ENCODE peak calls at places on chromosome 14, in ten cellular contexts. One of them, this sample, is unnamed.
A peak's percentile ranks its signal among the peaks of the same experiment; 100 is the strongest.

GRCh38 chr14:34872822-34873590 is 2.2 kb downstream of the BAZ1A start:
- DNase-seq in IMR-90: peak; percentile 69
- DNase-seq in ascending aorta: no peak
- DNase-seq in Karpas-422: peak; percentile 66
- DNase-seq in PC-9: peak; percentile 1
- DNase-seq in sigmoid colon: peak; percentile 70
- DNase-seq in cardiac muscle cell: peak; percentile 59
- DNase-seq in mucosa of descending colon: peak; percentile 30
- DNase-seq in hepatocyte: peak; percentile 23
- DNase-seq in Peyer's patch: no peak
- DNase-seq in this sample: no peak

GRCh38 chr14:81172881-81173280 is 47.9 kb downstream of the GTF2A1 start:
- DNase-seq in IMR-90: peak; percentile 22
- DNase-seq in ascending aorta: no peak
- DNase-seq in Karpas-422: no peak
- DNase-seq in PC-9: no peak
- DNase-seq in sigmoid colon: no peak
- DNase-seq in cardiac muscle cell: no peak
- DNase-seq in mucosa of descending colon: no peak
- DNase-seq in hepatocyte: no peak
- DNase-seq in Peyer's patch: no peak
- DNase-seq in this sample: no peak

GRCh38 chr14:68279777-68280233 is 460.2 kb downstream of the RAD51B start:
- DNase-seq in IMR-90: no peak
- DNase-seq in ascending aorta: no peak
- DNase-seq in Karpas-422: peak; percentile 80
- DNase-seq in PC-9: no peak
- DNase-seq in sigmoid colon: no peak
- DNase-seq in cardiac muscle cell: no peak
- DNase-seq in mucosa of descending colon: no peak
- DNase-seq in hepatocyte: no peak
- DNase-seq in Peyer's patch: peak; percentile 74
- DNase-seq in this sample: no peak

GRCh38 chr14:77376380-77376770 is 519 bp downstream of the TMED8 start:
- DNase-seq in IMR-90: no peak
- DNase-seq in ascending aorta: peak; percentile 62
- DNase-seq in Karpas-422: peak; percentile 78
- DNase-seq in PC-9: no peak
- DNase-seq in sigmoid colon: no peak
- DNase-seq in cardiac muscle cell: no peak
- DNase-seq in mucosa of descending colon: peak; percentile 40
- DNase-seq in hepatocyte: no peak
- DNase-seq in Peyer's patch: peak; percentile 35
- DNase-seq in this sample: no peak

GRCh38 chr14:85439696-85440328 is 90.1 kb upstream of the FLRT2 start:
- DNase-seq in IMR-90: no peak
- DNase-seq in ascending aorta: no peak
- DNase-seq in Karpas-422: no peak
- DNase-seq in PC-9: no peak
- DNase-seq in sigmoid colon: no peak
- DNase-seq in cardiac muscle cell: peak; percentile 72
- DNase-seq in mucosa of descending colon: no peak
- DNase-seq in hepatocyte: no peak
- DNase-seq in Peyer's patch: no peak
- DNase-seq in this sample: no peak

GRCh38 chr14:59018978-59019377 is 169.5 kb upstream of the DAAM1 start:
- DNase-seq in IMR-90: peak; percentile 4
- DNase-seq in ascending aorta: no peak
- DNase-seq in Karpas-422: peak; percentile 61
- DNase-seq in PC-9: no peak
- DNase-seq in sigmoid colon: no peak
- DNase-seq in cardiac muscle cell: peak; percentile 25
- DNase-seq in mucosa of descending colon: no peak
- DNase-seq in hepatocyte: no peak
- DNase-seq in Peyer's patch: no peak
- DNase-seq in this sample: no peak

GRCh38 chr14:60724080-60724618 is at the start of gene SIX4:
- DNase-seq in IMR-90: peak; percentile 92
- DNase-seq in ascending aorta: peak; percentile 83
- DNase-seq in Karpas-422: peak; percentile 90
- DNase-seq in PC-9: peak; percentile 89
- DNase-seq in sigmoid colon: peak; percentile 87
- DNase-seq in cardiac muscle cell: peak; percentile 78
- DNase-seq in mucosa of descending colon: peak; percentile 47
- DNase-seq in hepatocyte: peak; percentile 87
- DNase-seq in Peyer's patch: no peak
- DNase-seq in this sample: peak; percentile 29

GRCh38 chr14:62179367-62180018 is 417.3 kb downstream of the SNAPC1 start:
- DNase-seq in IMR-90: peak; percentile 91
- DNase-seq in ascending aorta: no peak
- DNase-seq in Karpas-422: peak; percentile 93
- DNase-seq in PC-9: peak; percentile 55
- DNase-seq in sigmoid colon: no peak
- DNase-seq in cardiac muscle cell: peak; percentile 92
- DNase-seq in mucosa of descending colon: peak; percentile 50
- DNase-seq in hepatocyte: peak; percentile 85
- DNase-seq in Peyer's patch: no peak
- DNase-seq in this sample: no peak

GRCh38 chr14:28759056-28759657 is 7.4 kb upstream of the FOXG1 start:
- DNase-seq in IMR-90: no peak
- DNase-seq in ascending aorta: no peak
- DNase-seq in Karpas-422: no peak
- DNase-seq in PC-9: no peak
- DNase-seq in sigmoid colon: no peak
- DNase-seq in cardiac muscle cell: peak; percentile 16
- DNase-seq in mucosa of descending colon: no peak
- DNase-seq in hepatocyte: no peak
- DNase-seq in Peyer's patch: no peak
- DNase-seq in this sample: no peak

GRCh38 chr14:60093606-60094005 is 1.9 kb downstream of the PCNX4 start:
- DNase-seq in IMR-90: peak; percentile 18
- DNase-seq in ascending aorta: no peak
- DNase-seq in Karpas-422: peak; percentile 78
- DNase-seq in PC-9: no peak
- DNase-seq in sigmoid colon: no peak
- DNase-seq in cardiac muscle cell: no peak
- DNase-seq in mucosa of descending colon: no peak
- DNase-seq in hepatocyte: no peak
- DNase-seq in Peyer's patch: no peak
- DNase-seq in this sample: no peak

GRCh38 chr14:68951051-68951797 is 27.9 kb downstream of the ACTN1 start:
- DNase-seq in IMR-90: peak; percentile 96
- DNase-seq in ascending aorta: peak; percentile 99
- DNase-seq in Karpas-422: no peak
- DNase-seq in PC-9: peak; percentile 96
- DNase-seq in sigmoid colon: peak; percentile 99
- DNase-seq in cardiac muscle cell: peak; percentile 95
- DNase-seq in mucosa of descending colon: peak; percentile 84
- DNase-seq in hepatocyte: peak; percentile 67
- DNase-seq in Peyer's patch: peak; percentile 47
- DNase-seq in this sample: peak; percentile 87

DNA sequence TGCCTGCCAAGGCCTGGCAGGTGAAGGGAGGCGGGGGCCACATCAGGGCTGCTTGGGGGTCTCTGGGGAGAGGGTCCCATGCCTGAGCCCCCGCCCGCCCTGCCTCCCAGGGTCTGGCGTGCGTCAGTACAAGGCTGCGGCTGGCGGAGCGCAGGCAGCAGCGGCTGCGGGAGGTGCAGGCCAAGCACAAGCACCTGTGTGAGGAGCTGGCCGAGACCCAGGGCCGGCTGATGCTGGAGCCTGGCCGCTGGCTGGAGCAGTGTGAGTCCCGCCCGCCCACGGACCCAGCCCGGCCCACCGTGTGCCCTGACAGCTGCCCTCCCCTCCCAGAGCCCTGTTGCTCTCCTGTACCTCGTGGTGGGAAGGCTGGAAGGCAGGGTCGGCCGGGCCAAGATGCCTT is 40.7 kb downstream of the KIF26A start:
- DNase-seq in IMR-90: no peak
- DNase-seq in ascending aorta: no peak
- DNase-seq in Karpas-422: no peak
- DNase-seq in PC-9: no peak
- DNase-seq in sigmoid colon: no peak
- DNase-seq in cardiac muscle cell: no peak
- DNase-seq in mucosa of descending colon: no peak
- DNase-seq in hepatocyte: no peak
- DNase-seq in Peyer's patch: no peak
- DNase-seq in this sample: no peak
- H3K36me3 ChIP-seq in IMR-90: no peaks in the 10 kb centered on the region
- H3K36me3 ChIP-seq in ascending aorta: no peaks in the 10 kb centered on the region
- H3K36me3 ChIP-seq in Karpas-422: no peaks in the 10 kb centered on the region
- H3K36me3 ChIP-seq in PC-9: no peaks in the 10 kb centered on the region
- H3K36me3 ChIP-seq in sigmoid colon: no peaks in the 10 kb centered on the region
- H3K36me3 ChIP-seq in cardiac muscle cell: peaks cover 3% of the 10 kb centered on the region
- H3K36me3 ChIP-seq in mucosa of descending colon: no peaks in the 10 kb centered on the region
- H3K36me3 ChIP-seq in hepatocyte: no peaks in the 10 kb centered on the region
- H3K36me3 ChIP-seq in Peyer's patch: no peaks in the 10 kb centered on the region
- H3K36me3 ChIP-seq in this sample: peaks cover 52% of the 10 kb centered on the region

DNA sequence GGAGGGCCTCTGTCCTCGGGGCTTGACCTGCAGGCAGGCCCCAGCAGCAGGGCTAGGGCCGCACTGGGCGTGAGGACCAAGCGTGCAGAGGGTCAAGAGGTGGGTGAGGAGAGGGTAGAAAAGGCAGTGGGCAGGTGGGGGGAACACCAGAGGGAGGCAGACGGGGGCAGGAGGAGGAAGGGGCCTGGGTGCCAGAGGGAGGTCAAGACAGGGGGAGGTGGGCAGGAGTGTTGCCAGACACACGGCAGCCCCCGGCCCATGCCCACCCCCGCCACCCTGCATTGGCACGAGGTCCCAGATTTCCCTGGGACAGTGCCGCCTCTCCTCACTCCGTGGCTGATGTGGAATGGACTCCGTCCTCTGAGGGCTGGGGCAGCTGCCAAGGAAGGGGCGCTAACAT is 8.2 kb downstream of the TMEM121 start:
- DNase-seq in IMR-90: no peak
- DNase-seq in ascending aorta: no peak
- DNase-seq in Karpas-422: no peak
- DNase-seq in PC-9: no peak
- DNase-seq in sigmoid colon: peak; percentile 54
- DNase-seq in cardiac muscle cell: no peak
- DNase-seq in mucosa of descending colon: no peak
- DNase-seq in hepatocyte: peak; percentile 3
- DNase-seq in Peyer's patch: no peak
- DNase-seq in this sample: no peak
- H3K36me3 ChIP-seq in IMR-90: no peaks in the 10 kb centered on the region
- H3K36me3 ChIP-seq in ascending aorta: no peaks in the 10 kb centered on the region
- H3K36me3 ChIP-seq in Karpas-422: no peaks in the 10 kb centered on the region
- H3K36me3 ChIP-seq in PC-9: no peaks in the 10 kb centered on the region
- H3K36me3 ChIP-seq in sigmoid colon: no peaks in the 10 kb centered on the region
- H3K36me3 ChIP-seq in cardiac muscle cell: no peaks in the 10 kb centered on the region
- H3K36me3 ChIP-seq in mucosa of descending colon: no peaks in the 10 kb centered on the region
- H3K36me3 ChIP-seq in hepatocyte: no peaks in the 10 kb centered on the region
- H3K36me3 ChIP-seq in Peyer's patch: no peaks in the 10 kb centered on the region
- H3K36me3 ChIP-seq in this sample: peaks cover 26% of the 10 kb centered on the region

GRCh38 chr14:75657331-75657730 is 3.3 kb downstream of the ERG28 start:
- DNase-seq in IMR-90: no peak
- DNase-seq in ascending aorta: no peak
- DNase-seq in Karpas-422: no peak
- DNase-seq in PC-9: no peak
- DNase-seq in sigmoid colon: no peak
- DNase-seq in cardiac muscle cell: no peak
- DNase-seq in mucosa of descending colon: no peak
- DNase-seq in hepatocyte: no peak
- DNase-seq in Peyer's patch: no peak
- DNase-seq in this sample: no peak

GRCh38 chr14:75654127-75654732 is 6.4 kb downstream of the ERG28 start:
- DNase-seq in IMR-90: peak; percentile 53
- DNase-seq in ascending aorta: peak; percentile 88
- DNase-seq in Karpas-422: peak; percentile 94
- DNase-seq in PC-9: peak; percentile 81
- DNase-seq in sigmoid colon: peak; percentile 85
- DNase-seq in cardiac muscle cell: peak; percentile 72
- DNase-seq in mucosa of descending colon: peak; percentile 89
- DNase-seq in hepatocyte: peak; percentile 83
- DNase-seq in Peyer's patch: peak; percentile 72
- DNase-seq in this sample: peak; percentile 85

GRCh38 chr14:75658957-75659356 is 1.7 kb downstream of the ERG28 start:
- DNase-seq in IMR-90: no peak
- DNase-seq in ascending aorta: no peak
- DNase-seq in Karpas-422: no peak
- DNase-seq in PC-9: no peak
- DNase-seq in sigmoid colon: no peak
- DNase-seq in cardiac muscle cell: no peak
- DNase-seq in mucosa of descending colon: no peak
- DNase-seq in hepatocyte: no peak
- DNase-seq in Peyer's patch: no peak
- DNase-seq in this sample: no peak

GRCh38 chr14:75653563-75653962 is 7.1 kb downstream of the ERG28 start:
- DNase-seq in IMR-90: no peak
- DNase-seq in ascending aorta: no peak
- DNase-seq in Karpas-422: no peak
- DNase-seq in PC-9: no peak
- DNase-seq in sigmoid colon: no peak
- DNase-seq in cardiac muscle cell: no peak
- DNase-seq in mucosa of descending colon: no peak
- DNase-seq in hepatocyte: no peak
- DNase-seq in Peyer's patch: no peak
- DNase-seq in this sample: no peak

GRCh38 chr14:75655235-75655634 is 5.4 kb downstream of the ERG28 start:
- DNase-seq in IMR-90: no peak
- DNase-seq in ascending aorta: no peak
- DNase-seq in Karpas-422: no peak
- DNase-seq in PC-9: no peak
- DNase-seq in sigmoid colon: no peak
- DNase-seq in cardiac muscle cell: no peak
- DNase-seq in mucosa of descending colon: no peak
- DNase-seq in hepatocyte: no peak
- DNase-seq in Peyer's patch: no peak
- DNase-seq in this sample: no peak
- H3K36me3 ChIP-seq in IMR-90: peaks cover 9% of the 10 kb centered on the region
- H3K36me3 ChIP-seq in ascending aorta: peaks cover 36% of the 10 kb centered on the region
- H3K36me3 ChIP-seq in Karpas-422: peaks cover 27% of the 10 kb centered on the region
- H3K36me3 ChIP-seq in PC-9: peaks cover 12% of the 10 kb centered on the region
- H3K36me3 ChIP-seq in sigmoid colon: peaks cover 57% of the 10 kb centered on the region
- H3K36me3 ChIP-seq in cardiac muscle cell: peaks cover 29% of the 10 kb centered on the region
- H3K36me3 ChIP-seq in mucosa of descending colon: no peaks in the 10 kb centered on the region
- H3K36me3 ChIP-seq in hepatocyte: no peaks in the 10 kb centered on the region
- H3K36me3 ChIP-seq in Peyer's patch: peaks cover 40% of the 10 kb centered on the region
- H3K36me3 ChIP-seq in this sample: peaks cover 55% of the 10 kb centered on the region

DNA sequence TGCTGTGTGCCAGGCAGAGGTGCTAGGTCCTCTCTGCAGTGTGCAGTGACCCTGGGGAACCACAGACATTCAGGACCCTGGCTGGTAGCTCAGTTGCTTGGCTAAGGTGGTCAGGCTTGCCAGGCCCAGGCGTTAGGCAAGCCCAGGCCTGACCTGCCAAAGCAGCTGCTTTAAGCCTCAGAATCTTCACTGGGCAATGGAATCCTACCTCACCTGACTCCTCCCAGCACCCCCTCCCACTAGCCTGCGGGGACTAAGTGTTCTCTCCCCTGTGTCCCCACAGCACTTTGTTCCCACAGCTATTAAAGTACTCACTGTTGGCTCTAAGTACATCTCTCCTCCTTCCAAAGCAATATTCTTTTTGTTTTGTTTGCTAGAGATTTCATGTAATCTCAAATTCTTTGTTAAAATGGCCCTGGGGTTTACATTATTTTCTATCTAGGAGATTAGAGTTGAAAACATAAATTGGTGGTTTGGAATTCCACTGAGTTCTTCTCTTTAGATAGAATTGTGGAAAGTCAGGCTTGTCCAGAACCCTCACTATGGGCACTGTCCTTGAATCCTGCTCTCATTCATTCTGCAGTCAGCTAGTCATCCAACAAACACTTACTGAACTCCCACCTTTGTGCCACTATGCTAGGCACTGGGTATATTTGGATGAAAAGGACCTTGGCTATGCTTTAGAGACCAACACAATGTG is 44.4 kb downstream of the DGLUCY start:
- DNase-seq in IMR-90: no peak
- DNase-seq in ascending aorta: no peak
- DNase-seq in Karpas-422: no peak
- DNase-seq in PC-9: no peak
- DNase-seq in sigmoid colon: no peak
- DNase-seq in cardiac muscle cell: no peak
- DNase-seq in mucosa of descending colon: no peak
- DNase-seq in hepatocyte: no peak
- DNase-seq in Peyer's patch: no peak
- DNase-seq in this sample: no peak
- H3K36me3 ChIP-seq in IMR-90: peaks cover 12% of the 10 kb centered on the region
- H3K36me3 ChIP-seq in ascending aorta: peaks cover 31% of the 10 kb centered on the region
- H3K36me3 ChIP-seq in Karpas-422: peaks cover 40% of the 10 kb centered on the region
- H3K36me3 ChIP-seq in PC-9: no peaks in the 10 kb centered on the region
- H3K36me3 ChIP-seq in sigmoid colon: peaks cover 58% of the 10 kb centered on the region
- H3K36me3 ChIP-seq in cardiac muscle cell: peaks cover 7% of the 10 kb centered on the region
- H3K36me3 ChIP-seq in mucosa of descending colon: peaks cover 6% of the 10 kb centered on the region
- H3K36me3 ChIP-seq in hepatocyte: peaks cover 4% of the 10 kb centered on the region
- H3K36me3 ChIP-seq in Peyer's patch: peaks cover 59% of the 10 kb centered on the region
- H3K36me3 ChIP-seq in this sample: peaks cover 16% of the 10 kb centered on the region

This sample was measured in tibial nerve.